ENCODE peak calls at places on chromosomes 13 and 19, in five cellular contexts. U, H, N, K and C are unnamed samples.

GRCh38 chr13:45781553-45782326 is 69.8 kb downstream of the SIAH3 start:
- DNase-seq in N (peak), K (no peak), U (no peak), H (no peak), C (no peak)

GRCh38 chr19:38744906-38745305 is 632 bp upstream of the CAPN12 start:
- DNase-seq in N (no peak), U (no peak), K (no peak), H (no peak), C (no peak)

GRCh38 chr19:14418743-14419037 is 451 bp downstream of the DDX39A start:
- DNase-seq in K (no peak), U (no peak), N (peak), H (no peak), C (no peak)

GRCh38 chr13:40618581-40619478 is 47.6 kb downstream of the FOXO1 start:
- DNase-seq in N (no peak), K (no peak), H (no peak), U (no peak), C (no peak)

GRCh38 chr13:37403776-37404497 is 194.6 kb downstream of the POSTN start:
- DNase-seq in N (peak), U (no peak), K (peak), H (peak), C (no peak)

GRCh38 chr13:85995788-85996418 is 196.7 kb upstream of the SLITRK6 start:
- DNase-seq in H (no peak), U (no peak), N (no peak), K (no peak), C (no peak)

GRCh38 chr19:36850646-36851442 is at the start of gene ZNF345:
- DNase-seq in K (peak), U (peak), N (peak), H (peak), C (peak)

GRCh38 chr13:47853236-47853635 is 147.8 kb downstream of the SUCLA2 start:
- DNase-seq in H (peak), N (peak), U (no peak), K (no peak), C (no peak)

GRCh38 chr19:49862411-49863253 is 4.7 kb downstream of the PNKP start:
- DNase-seq in K (no peak), U (peak), H (peak), N (no peak), C (no peak)

GRCh38 chr19:55160128-55160985 is 2.8 kb upstream of the TNNI3 start:
- DNase-seq in N (peak), K (peak), U (peak), H (peak), C (no peak)

GRCh38 chr13:20430296-20430695 is 95.4 kb downstream of the CRYL1 start:
- DNase-seq in H (no peak), U (no peak), K (no peak), N (no peak), C (no peak)

GRCh38 chr19:38745316-38745715 is 1.0 kb upstream of the CAPN12 start:
- DNase-seq in U (no peak), K (no peak), N (no peak), H (no peak), C (no peak)

GRCh38 chr13:41544824-41545707 is 87.7 kb downstream of the RGCC start:
- DNase-seq in K (peak), U (no peak), N (peak), H (peak), C (no peak)

GRCh38 chr19:488505-489417 is 7.5 kb upstream of the MADCAM1 start:
- DNase-seq in U (peak), K (peak), N (peak), H (peak), C (no peak)

GRCh38 chr19:50803633-50804419 is 13.6 kb downstream of the ACP4 start:
- DNase-seq in H (peak), U (no peak), K (no peak), N (peak), C (no peak)

GRCh38 chr19:46624958-46625661 is at the start of gene PTGIR:
- DNase-seq in K (peak), U (peak), N (peak), H (peak), C (no peak)

GRCh38 chr13:20969182-20969581 is 66.6 kb upstream of the XPO4 start:
- DNase-seq in H (peak), U (no peak), K (peak), N (peak), C (no peak)

GRCh38 chr19:7982103-7982502 is 23.3 kb downstream of the ELAVL1 start:
- DNase-seq in U (no peak), N (no peak), K (no peak), H (no peak), C (no peak)

GRCh38 chr19:294341-294818 is 3.2 kb upstream of the PLPP2 start:
- DNase-seq in K (peak), H (peak), U (peak), N (peak), C (no peak)

GRCh38 chr19:11384778-11385129 is 640 bp upstream of the EPOR start:
- DNase-seq in H (no peak), N (no peak), K (no peak), U (no peak), C (no peak)

GRCh38 chr19:31894451-31894850 is 451.0 kb upstream of the ZNF507 start:
- DNase-seq in H (no peak), U (no peak), N (no peak), K (no peak), C (no peak)

GRCh38 chr13:75635101-75635620 is 969 bp upstream of the LMO7 start:
- DNase-seq in K (no peak), N (peak), H (peak), U (peak), C (no peak)

GRCh38 chr19:42297034-42297433 is 4.9 kb upstream of the PRR19 start:
- DNase-seq in K (no peak), U (no peak), H (no peak), N (no peak), C (no peak)
- H3K27ac ChIP-seq in K (no peak), U (no peak), H (no peak), N (no peak), C (no peak)

DNA sequence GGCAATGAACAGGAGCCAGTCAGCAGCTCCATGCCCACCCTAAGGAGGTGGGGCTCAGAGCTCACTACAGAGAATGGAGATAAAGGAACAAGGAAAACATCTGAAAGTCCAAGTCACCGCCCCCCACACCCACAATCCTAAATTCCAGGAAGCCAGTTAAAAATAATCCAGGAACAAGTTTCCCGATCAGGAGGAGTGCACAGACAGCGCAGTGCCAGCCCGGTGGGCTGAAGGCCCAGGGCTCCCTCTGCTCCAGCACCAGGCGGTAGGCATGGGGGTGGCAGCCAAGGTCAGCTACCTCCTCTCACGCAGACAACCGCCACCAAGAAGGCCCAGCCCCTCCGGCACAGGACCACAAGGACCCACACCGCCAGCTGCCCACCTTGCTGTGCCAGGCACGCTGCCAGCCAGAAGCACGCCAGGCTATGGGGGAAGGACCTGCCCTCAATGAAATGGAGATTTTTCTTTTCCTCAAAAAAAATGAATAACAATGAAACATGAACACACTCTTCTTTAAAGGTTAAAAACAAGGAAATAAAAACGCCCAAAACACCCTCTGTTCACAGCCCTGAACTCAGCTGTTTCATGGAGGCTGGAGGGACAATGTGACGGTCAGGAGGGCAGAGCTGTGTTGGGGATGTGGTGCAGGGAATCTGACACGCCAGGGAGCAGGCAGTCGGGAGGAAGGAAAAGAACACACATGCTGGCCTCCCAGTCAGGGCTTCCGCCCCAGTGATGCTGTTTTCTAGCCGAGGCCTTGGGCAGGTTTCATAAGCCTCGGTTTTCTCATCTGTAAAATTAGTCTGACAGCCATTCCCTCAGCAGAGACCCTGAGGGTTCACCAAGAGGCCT is 11.0 kb downstream of the STK24 start:
- DNase-seq in H (no peak), K (no peak), U (no peak), N (peak), C (no peak)
- H3K9ac ChIP-seq in H (peak), K (no peak), U (no peak), N (peak), C (no peak)

DNA sequence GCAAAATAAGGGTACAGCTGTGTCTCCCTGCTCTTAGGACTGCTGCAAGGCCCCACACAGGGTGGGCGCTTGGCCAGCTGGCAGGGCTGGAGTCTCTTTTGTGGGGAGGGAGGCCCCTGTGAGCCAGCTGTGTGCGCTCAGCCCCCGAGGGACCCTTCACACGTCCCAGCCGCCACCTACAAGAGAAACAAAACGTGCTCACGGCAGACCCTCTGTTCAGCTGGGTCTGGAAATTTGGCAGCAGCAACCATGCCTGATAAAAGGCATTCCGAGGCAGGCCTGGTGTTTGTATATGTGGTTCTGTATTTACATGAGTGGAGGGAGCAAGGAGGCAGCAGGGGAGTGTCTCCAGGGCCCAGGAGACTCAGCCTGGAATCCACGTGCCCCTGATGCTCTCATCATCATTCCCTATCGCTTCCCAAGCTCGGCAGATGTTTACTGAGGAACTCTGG is 49.7 kb downstream of the CRTC1 start:
- DNase-seq in U (no peak), N (no peak), H (peak), K (peak), C (no peak)
- H3K4me3 ChIP-seq in U (no peak), N (no peak), H (no peak), K (no peak), C (no peak)

GRCh38 chr19:17260842-17261325 is 3.7 kb downstream of the USHBP1 start:
- DNase-seq in U (peak), K (peak), N (peak), H (peak), C (peak)
- H3K27ac ChIP-seq in U (no peak), K (no peak), N (no peak), H (no peak), C (no peak)

GRCh38 chr19:15419413-15420025 is 731 bp upstream of the AKAP8L start:
- DNase-seq in U (no peak), K (no peak), H (no peak), N (peak), C (no peak)
- H3K9ac ChIP-seq in U (peak), K (peak), H (peak), N (peak), C (peak)

GRCh38 chr19:17873661-17874422 is 2.1 kb downstream of the SLC5A5 start:
- DNase-seq in H (peak), N (peak), K (no peak), U (peak), C (no peak)
- H3K4me3 ChIP-seq in H (no peak), N (no peak), K (no peak), U (peak), C (peak)